ENCODE peak calls at places on chromosomes 16 and 17, in six cellular contexts. K, R, Z, C, X and S are unnamed samples.

GRCh38 chr17:83091257-83092141 is 12.1 kb downstream of the METRNL start:
- DNase-seq in Z (no peak), X (no peak), K (no peak), R (no peak), C (peak; percentile 81), S (peak; percentile 80)

GRCh38 chr16:70788668-70789161 is 12.2 kb downstream of the VAC14 start:
- DNase-seq in R (no peak), C (no peak), Z (no peak), K (no peak), X (no peak), S (no peak)

GRCh38 chr17:58302171-58302918 is 21.6 kb upstream of the MPO start:
- DNase-seq in C (no peak), X (no peak), R (peak; percentile 60), K (no peak), Z (no peak), S (no peak)

GRCh38 chr17:14301761-14302401 is 1.0 kb downstream of the HS3ST3B1 start:
- DNase-seq in X (no peak), R (no peak), Z (no peak), C (peak; percentile 46), K (no peak), S (peak; percentile 56)

GRCh38 chr17:74441537-74441936 is 9.6 kb downstream of the GPRC5C start:
- DNase-seq in Z (no peak), C (no peak), X (no peak), R (no peak), K (no peak), S (no peak)

GRCh38 chr16:79535130-79535529 is 65.4 kb downstream of the MAF start:
- DNase-seq in X (no peak), K (no peak), Z (no peak), R (no peak), C (no peak), S (no peak)

GRCh38 chr17:34075076-34075475 is 180.0 kb upstream of the CCL2 start:
- DNase-seq in C (no peak), X (no peak), Z (no peak), R (peak; percentile 82), K (no peak), S (no peak)

GRCh38 chr17:45221081-45221996 is at the start of gene FMNL1:
- DNase-seq in X (no peak), K (no peak), C (peak; percentile 81), Z (no peak), R (no peak), S (no peak)

GRCh38 chr16:89764711-89765201 is 43.4 kb downstream of the ZNF276 start:
- DNase-seq in X (peak; percentile 91), R (peak; percentile 93), C (peak; percentile 94), K (no peak), Z (peak; percentile 49), S (no peak)

GRCh38 chr17:57864273-57864672 is 14.4 kb upstream of the MRPS23 start:
- DNase-seq in K (no peak), C (no peak), X (no peak), R (no peak), Z (no peak), S (peak; percentile 7)

GRCh38 chr17:38798614-38799500 is 499 bp downstream of the PIP4K2B start:
- DNase-seq in Z (peak; percentile 9), R (no peak), C (peak; percentile 56), X (no peak), K (peak; percentile 50), S (no peak)

GRCh38 chr17:47862621-47863440 is 11.9 kb upstream of the SP6 start:
- DNase-seq in Z (no peak), K (peak; percentile 91), C (no peak), X (no peak), R (no peak), S (no peak)

GRCh38 chr17:36507266-36507665 is 20.8 kb downstream of the ZNHIT3 start:
- DNase-seq in X (no peak), Z (no peak), R (no peak), K (no peak), C (no peak), S (no peak)

GRCh38 chr17:17814162-17815061 is 22.4 kb downstream of the SREBF1 start:
- DNase-seq in X (no peak), Z (no peak), K (no peak), C (no peak), R (no peak), S (no peak)

GRCh38 chr16:30032083-30032819 is 1.2 kb upstream of the TLCD3B start:
- DNase-seq in C (peak; percentile 33), Z (peak; percentile 44), K (no peak), X (no peak), R (no peak), S (no peak)

GRCh38 chr17:3828151-3828851 is 17.7 kb downstream of the NCBP3 start:
- DNase-seq in Z (no peak), R (no peak), X (no peak), C (no peak), K (no peak), S (no peak)

GRCh38 chr17:39517224-39517623 is 55.9 kb downstream of the CDK12 start:
- DNase-seq in R (no peak), Z (no peak), K (no peak), X (no peak), C (no peak), S (no peak)

GRCh38 chr16:80231888-80232287 is 308.9 kb upstream of the DYNLRB2 start:
- DNase-seq in Z (no peak), C (no peak), R (no peak), K (no peak), X (peak; percentile 39), S (no peak)

GRCh38 chr17:78272181-78272913 is 40.9 kb downstream of the TMEM235 start:
- DNase-seq in X (no peak), K (no peak), C (peak; percentile 91), R (no peak), Z (no peak), S (peak; percentile 85)

GRCh38 chr16:50467943-50468748 is 80.0 kb upstream of the NKD1 start:
- DNase-seq in R (no peak), K (no peak), C (peak; percentile 20), Z (no peak), X (no peak), S (peak; percentile 23)

GRCh38 chr16:2486645-2487516 is 12.0 kb downstream of the TBC1D24 start:
- DNase-seq in C (peak; percentile 89), X (peak; percentile 51), K (no peak), Z (no peak), R (no peak), S (no peak)

GRCh38 chr16:14310519-14310991 is 239.4 kb downstream of the MRTFB start:
- DNase-seq in K (peak; percentile 56), R (no peak), C (no peak), X (peak; percentile 86), Z (no peak), S (no peak)

GRCh38 chr16:1723450-1724147 is 17.6 kb downstream of the MAPK8IP3 start:
- DNase-seq in K (peak; percentile 40), R (no peak), X (no peak), C (peak; percentile 38), Z (peak; percentile 52), S (no peak)

GRCh38 chr17:75502746-75503329 is 12.5 kb downstream of the CASKIN2 start:
- DNase-seq in K (no peak), R (no peak), Z (no peak), X (no peak), C (no peak), S (no peak)

GRCh38 chr16:55379876-55380390 is 55.9 kb downstream of the IRX6 start:
- DNase-seq in Z (no peak), C (no peak), X (no peak), R (no peak), K (no peak), S (no peak)

GRCh38 chr17:59914274-59914854 is 21.4 kb downstream of the RPS6KB1 start:
- DNase-seq in X (no peak), C (no peak), Z (peak; percentile 22), K (peak; percentile 78), R (no peak), S (no peak)

DNA sequence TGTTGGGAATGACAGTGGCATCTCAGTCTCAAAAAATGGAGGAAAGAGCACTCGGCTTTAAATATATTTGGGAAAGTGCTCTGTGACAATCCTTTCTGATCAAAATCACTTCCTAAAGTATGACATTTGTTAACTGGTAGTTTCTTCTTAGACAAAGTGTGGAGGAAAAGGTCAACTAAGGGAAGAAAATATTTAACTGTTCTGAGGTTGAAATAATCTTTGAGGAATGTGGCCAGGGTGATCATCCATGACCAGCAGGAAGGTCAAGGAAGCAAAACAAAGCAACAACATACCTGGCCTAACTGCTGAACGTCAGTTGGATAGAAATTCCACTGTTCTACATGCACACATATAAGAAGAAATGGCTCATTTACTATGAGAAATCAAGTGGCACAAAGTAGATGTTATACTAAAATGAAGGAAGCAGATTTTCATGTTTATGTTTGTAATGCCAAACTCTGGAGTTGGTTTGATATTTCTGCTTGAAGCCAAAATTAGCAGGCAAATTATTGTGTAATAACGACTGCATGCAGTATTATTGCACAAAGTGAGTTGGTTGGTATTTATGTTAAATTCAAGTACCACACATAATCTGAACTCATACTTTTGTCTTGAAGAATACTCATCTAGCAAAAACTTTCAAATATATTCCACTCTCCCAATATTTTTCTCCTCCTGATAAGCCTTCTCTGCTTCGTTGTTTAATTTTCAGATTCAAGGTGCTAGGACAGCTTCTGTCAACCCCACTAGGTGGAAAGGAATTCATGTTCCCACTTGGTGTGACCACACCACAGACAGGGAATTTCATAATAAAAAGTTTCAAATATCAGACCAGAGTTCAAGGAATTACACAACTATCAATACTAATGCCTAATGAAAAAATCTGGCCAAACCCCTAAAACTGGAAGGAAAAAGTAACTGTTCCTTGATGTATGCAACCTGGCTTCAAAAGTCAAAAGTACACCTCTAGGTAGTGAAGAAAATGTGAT is 87.4 kb upstream of the CORO6 start:
- DNase-seq in K (no peak), X (no peak), R (peak; percentile 24), C (no peak), Z (no peak), S (no peak)
- TF ChIP-seq EP300 in K (no peak), X (no peak), R (no peak), C (no peak), Z (peak; percentile 46), S (no peak)

GRCh38 chr16:68072038-68072695 is 13.0 kb upstream of the NFATC3 start:
- DNase-seq in K (no peak), R (peak; percentile 78), Z (peak; percentile 59), X (no peak), C (no peak), S (peak; percentile 67)
- H3K9me3 ChIP-seq in K (no peaks in the 10 kb centered on the region), R (no peaks in the 10 kb centered on the region), Z (no peaks in the 10 kb centered on the region), X (no peaks in the 10 kb centered on the region), C (no peaks in the 10 kb centered on the region), S (no peaks in the 10 kb centered on the region)

DNA sequence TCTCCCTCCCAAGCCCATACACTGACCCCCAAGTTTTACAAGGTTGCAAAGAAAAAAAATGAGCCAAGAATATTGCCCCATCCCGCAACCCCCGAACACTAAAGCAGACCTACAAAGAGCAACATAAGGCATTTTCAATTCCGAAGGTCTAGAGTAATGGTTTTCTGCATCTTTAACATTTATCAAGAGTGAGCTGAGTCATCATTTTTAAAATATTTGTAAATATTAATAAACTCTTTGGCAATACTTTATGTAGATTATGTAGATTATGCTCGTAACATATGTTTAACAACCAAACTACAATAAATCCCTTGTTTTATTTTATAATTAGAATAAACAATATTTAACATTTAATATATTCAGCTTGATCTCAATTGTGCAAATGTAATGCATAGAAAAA is 1.4 kb downstream of the ZNF624 start:
- DNase-seq in X (no peak), R (no peak), Z (no peak), K (no peak), C (no peak), S (no peak)
- H3K4me3 ChIP-seq in X (no peak overlapping the region), R (no peak overlapping the region), Z (no peak overlapping the region), K (peak overlapping the region; percentile 68), C (no peak overlapping the region), S (no peak overlapping the region)

DNA sequence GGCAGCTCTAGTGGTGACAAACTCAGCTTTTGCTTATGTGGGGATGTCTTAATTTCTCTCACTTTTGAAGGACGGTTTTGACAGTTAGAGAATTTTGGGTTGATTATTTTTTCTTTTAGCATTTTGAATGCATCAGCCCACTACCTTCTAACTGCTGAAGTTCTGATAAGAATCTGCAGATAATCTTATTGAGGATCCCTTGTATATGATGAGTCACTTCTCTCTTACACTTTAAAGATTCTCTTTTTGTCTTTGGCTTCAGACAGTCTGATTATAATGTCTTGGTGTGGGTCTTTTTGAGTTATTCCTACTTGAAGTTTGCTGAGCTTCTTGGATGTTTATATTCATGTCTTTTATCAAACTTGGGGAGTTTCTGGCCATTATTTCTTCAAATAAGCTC is 5.5 kb upstream of the PRKCB start:
- DNase-seq in C (no peak), X (no peak), R (no peak), Z (no peak), K (no peak), S (no peak)
- TF ChIP-seq EP300 in C (no peak), X (no peak), R (no peak), Z (no peak), K (no peak), S (no peak)